ENCODE peak calls at places on chromosomes 6 and 20, in four cellular contexts. U, W, T and N are unnamed samples.

GRCh38 chr20:51208162-51208561 is 185.3 kb upstream of the KCNG1 start:
- DNase-seq in U (no peak), W (no peak), T (no peak), N (no peak)

GRCh38 chr20:9574182-9574581 is 59.8 kb downstream of the LAMP5 start:
- DNase-seq in U (no peak), W (no peak), T (no peak), N (no peak)

GRCh38 chr6:100461273-100461919 is 3.3 kb downstream of the SIM1 start:
- DNase-seq in U (no peak), W (no peak), T (no peak), N (peak)

GRCh38 chr6:132115714-132116366 is 164.7 kb upstream of the CCN2 start:
- DNase-seq in U (no peak), W (peak), T (peak), N (no peak)

GRCh38 chr20:47686545-47686944 is 98.7 kb downstream of the SULF2 start:
- DNase-seq in U (no peak), W (no peak), T (peak), N (peak)

GRCh38 chr6:170405311-170405975 is 98.9 kb downstream of the FAM120B start:
- DNase-seq in U (no peak), W (peak), T (peak), N (no peak)

GRCh38 chr6:139308284-139308916 is 16.6 kb upstream of the TXLNB start:
- DNase-seq in U (no peak), W (peak), T (no peak), N (no peak)

GRCh38 chr20:5357942-5358341 is 41.2 kb upstream of the PROKR2 start:
- DNase-seq in U (no peak), W (no peak), T (no peak), N (no peak)

GRCh38 chr6:33931799-33932198 is 128.0 kb upstream of the MLN start:
- DNase-seq in U (no peak), W (no peak), T (no peak), N (peak)

GRCh38 chr6:137738197-137738596 is 128.9 kb upstream of the TNFAIP3 start:
- DNase-seq in U (no peak), W (no peak), T (peak), N (no peak)